ENCODE peak calls at places on chromosomes 13 and 19, in seven cellular contexts. Q is PC-3, J is neural progenitor cell, C is GM23338, T is fibroblast of lung, W is hepatocyte, X is endothelial cell of umbilical vein. Y is an unnamed sample.

GRCh38 chr13:45292176-45292575 is 48.8 kb downstream of the TPT1 start:
- DNase-seq in C (no peak), X (no peak), W (no peak), J (no peak), T (no peak), Q (peak; percentile 70), Y (peak; percentile 41)

GRCh38 chr19:55694656-55695491 is 19.8 kb downstream of the EPN1 start:
- DNase-seq in Q (no peak), T (no peak), X (no peak), W (no peak), J (no peak), C (no peak), Y (no peak)

GRCh38 chr19:54107876-54108490 is 5.3 kb downstream of the NDUFA3 start:
- DNase-seq in C (peak; percentile 28), X (no peak), T (no peak), W (no peak), Q (no peak), J (no peak), Y (no peak)

GRCh38 chr19:42420055-42420544 is 7.1 kb downstream of the LIPE start:
- DNase-seq in J (peak; percentile 66), W (peak; percentile 62), C (peak; percentile 84), T (peak; percentile 53), Q (peak; percentile 53), X (peak; percentile 36), Y (peak; percentile 67)

GRCh38 chr13:44277459-44277858 is 96.2 kb upstream of the SERP2 start:
- DNase-seq in W (no peak), J (no peak), X (no peak), Q (no peak), C (no peak), T (no peak), Y (no peak)

GRCh38 chr13:80338781-80339577 is 1.9 kb downstream of the SPRY2 start:
- DNase-seq in J (peak; percentile 90), Q (peak; percentile 56), W (peak; percentile 90), X (peak; percentile 84), T (peak; percentile 81), C (peak; percentile 72), Y (peak; percentile 94)

GRCh38 chr13:112443191-112444000 is 67.2 kb downstream of the SPACA7 start:
- DNase-seq in X (no peak), T (no peak), C (peak; percentile 69), J (peak; percentile 81), W (no peak), Q (no peak), Y (peak; percentile 35)

GRCh38 chr13:100542546-100543156 is 45.9 kb downstream of the GGACT start:
- DNase-seq in T (peak; percentile 76), X (peak; percentile 52), J (no peak), W (no peak), C (peak; percentile 61), Q (peak; percentile 66), Y (peak; percentile 69)

GRCh38 chr19:4454952-4455738 is 2.4 kb downstream of the UBXN6 start:
- DNase-seq in J (no peak), T (peak; percentile 71), C (no peak), X (no peak), Q (no peak), W (peak; percentile 54), Y (peak; percentile 89)

GRCh38 chr13:62375653-62376052 is 960.0 kb upstream of the PCDH20 start:
- DNase-seq in J (no peak), T (no peak), W (no peak), Q (no peak), X (no peak), C (no peak), Y (no peak)

GRCh38 chr13:63540042-63540441 is 2124.4 kb upstream of the PCDH20 start:
- DNase-seq in Q (no peak), J (no peak), W (no peak), T (no peak), X (no peak), C (no peak), Y (no peak)

GRCh38 chr13:101202590-101202989 is 213.7 kb downstream of the NALCN start:
- DNase-seq in C (peak; percentile 80), Q (peak; percentile 3), T (no peak), X (no peak), W (no peak), J (peak; percentile 58), Y (no peak)

GRCh38 chr13:85995788-85996418 is 196.7 kb upstream of the SLITRK6 start:
- DNase-seq in W (no peak), T (no peak), Q (no peak), J (no peak), X (no peak), C (no peak), Y (no peak)

GRCh38 chr13:93603043-93603442 is 376.4 kb downstream of the GPC6 start:
- DNase-seq in X (no peak), T (peak; percentile 94), W (no peak), C (peak; percentile 22), J (no peak), Q (peak; percentile 90), Y (peak; percentile 95)

GRCh38 chr19:38877781-38878574 is at the start of gene RINL:
- DNase-seq in J (no peak), T (no peak), W (peak; percentile 56), C (peak; percentile 43), X (peak; percentile 26), Q (no peak), Y (no peak)

GRCh38 chr19:21482863-21483276 is 22.5 kb upstream of the ZNF429 start:
- DNase-seq in J (peak; percentile 26), X (peak; percentile 13), W (peak; percentile 23), Q (peak; percentile 22), C (peak; percentile 83), T (peak; percentile 48), Y (peak; percentile 33)

DNA sequence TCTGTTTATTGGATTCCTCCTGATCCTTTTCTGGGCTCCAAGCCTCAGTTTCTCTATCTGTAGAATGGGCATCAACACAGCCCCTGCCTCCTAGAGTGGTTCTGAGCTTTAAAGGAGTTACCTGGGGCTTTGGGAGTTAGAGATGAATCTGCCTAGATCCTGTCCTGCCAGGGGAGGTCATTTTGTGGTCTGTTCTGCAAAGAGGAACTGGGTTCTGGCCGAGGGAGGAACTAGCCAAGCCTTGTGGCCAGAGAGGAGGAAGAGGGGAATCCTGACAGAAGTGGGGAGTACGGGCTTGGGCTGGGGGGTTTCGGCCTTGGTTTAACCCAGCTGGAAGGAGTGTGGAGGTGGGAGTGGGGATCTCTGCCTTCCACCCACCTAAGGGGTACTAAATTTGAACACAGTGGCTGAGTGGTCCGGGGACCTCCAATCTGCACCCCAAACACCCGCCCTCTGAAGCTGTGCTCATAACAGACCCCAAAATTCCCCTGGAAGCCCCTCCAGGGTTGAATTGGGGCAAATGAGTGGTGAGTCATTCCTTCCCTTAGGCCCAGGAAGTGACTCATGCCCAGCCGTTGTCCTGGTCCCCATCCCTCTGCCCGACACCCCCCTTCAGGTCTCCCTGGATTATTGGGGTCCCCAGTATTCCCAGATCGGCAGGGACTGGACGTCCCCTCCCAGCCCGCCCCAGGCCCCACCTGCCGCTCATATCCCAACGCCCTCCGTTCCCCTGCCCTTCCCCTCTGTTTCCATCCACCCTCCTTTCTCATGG is 2.8 kb downstream of the ADGRE5 start:
- DNase-seq in W (no peak), T (peak; percentile 49), X (no peak), Q (peak; percentile 56), C (no peak), J (no peak), Y (peak; percentile 88)
- H3K4me1 ChIP-seq in W (peaks cover 19% of the 10 kb centered on the region), T (peaks cover 11% of the 10 kb centered on the region), X (peaks cover 15% of the 10 kb centered on the region), Q (peaks cover 36% of the 10 kb centered on the region), C (peaks cover 9% of the 10 kb centered on the region), J (peaks cover 14% of the 10 kb centered on the region), Y (peaks cover 26% of the 10 kb centered on the region)

GRCh38 chr19:32459199-32459865 is 53.8 kb downstream of the DPY19L3 start:
- DNase-seq in J (no peak), C (no peak), Q (no peak), W (no peak), X (no peak), T (no peak), Y (no peak)

GRCh38 chr19:32460476-32460875 is 54.9 kb downstream of the DPY19L3 start:
- DNase-seq in T (no peak), X (no peak), W (no peak), J (no peak), C (no peak), Q (no peak), Y (no peak)

GRCh38 chr19:32456406-32456805 is 50.8 kb downstream of the DPY19L3 start:
- DNase-seq in W (no peak), X (no peak), J (no peak), Q (no peak), T (no peak), C (no peak), Y (no peak)

GRCh38 chr19:32457540-32457939 is 52.0 kb downstream of the DPY19L3 start:
- DNase-seq in T (no peak), W (no peak), J (no peak), Q (no peak), C (no peak), X (no peak), Y (no peak)

DNA sequence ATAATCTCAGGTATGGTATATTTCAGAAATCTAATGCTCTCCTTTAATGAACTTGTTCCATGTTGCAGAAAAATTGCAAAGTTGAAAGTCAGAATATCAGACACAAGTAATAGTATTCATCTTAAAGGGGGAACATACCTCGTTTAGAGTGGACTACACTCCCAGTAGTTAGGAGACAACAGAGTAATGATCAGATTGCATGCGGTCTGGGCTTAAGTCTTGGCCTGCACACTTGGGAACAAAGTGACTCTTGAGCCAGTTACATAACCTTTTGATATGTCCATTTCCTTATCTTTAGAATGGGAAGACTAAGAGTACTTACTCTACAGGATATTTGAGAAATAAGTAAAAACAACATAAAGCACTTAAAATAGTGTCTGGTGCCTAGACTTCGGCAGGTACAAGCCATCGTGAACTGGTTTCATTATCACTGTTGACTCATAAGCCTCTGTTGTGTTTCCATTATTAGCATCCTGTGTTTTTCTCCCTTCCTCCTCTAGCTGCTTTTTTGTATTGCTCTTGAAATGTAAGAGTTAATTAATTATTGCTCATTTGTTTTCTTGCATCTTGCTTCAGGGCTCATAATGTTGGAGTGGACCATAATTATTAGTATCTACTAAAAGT is 53.0 kb downstream of the DPY19L3 start:
- DNase-seq in C (no peak), J (no peak), T (no peak), W (no peak), Q (no peak), X (peak; percentile 30), Y (peak; percentile 2)
- H3K36me3 ChIP-seq in C (peaks cover 29% of the 10 kb centered on the region), J (peaks cover 12% of the 10 kb centered on the region), T (peaks cover 3% of the 10 kb centered on the region), W (no peaks in the 10 kb centered on the region), Q (no peaks in the 10 kb centered on the region), X (no peaks in the 10 kb centered on the region), Y (peaks cover 26% of the 10 kb centered on the region)

GRCh38 chr19:10421240-10421948 is 1.1 kb downstream of the PDE4A start:
- DNase-seq in Q (no peak), C (no peak), J (no peak), T (no peak), X (no peak), W (no peak), Y (no peak)
- TF ChIP-seq EZH2 in Q (no peak), C (no peak), J (peak; percentile 25), T (peak; percentile 14), X (no peak), W (no peak), Y (no peak)

DNA sequence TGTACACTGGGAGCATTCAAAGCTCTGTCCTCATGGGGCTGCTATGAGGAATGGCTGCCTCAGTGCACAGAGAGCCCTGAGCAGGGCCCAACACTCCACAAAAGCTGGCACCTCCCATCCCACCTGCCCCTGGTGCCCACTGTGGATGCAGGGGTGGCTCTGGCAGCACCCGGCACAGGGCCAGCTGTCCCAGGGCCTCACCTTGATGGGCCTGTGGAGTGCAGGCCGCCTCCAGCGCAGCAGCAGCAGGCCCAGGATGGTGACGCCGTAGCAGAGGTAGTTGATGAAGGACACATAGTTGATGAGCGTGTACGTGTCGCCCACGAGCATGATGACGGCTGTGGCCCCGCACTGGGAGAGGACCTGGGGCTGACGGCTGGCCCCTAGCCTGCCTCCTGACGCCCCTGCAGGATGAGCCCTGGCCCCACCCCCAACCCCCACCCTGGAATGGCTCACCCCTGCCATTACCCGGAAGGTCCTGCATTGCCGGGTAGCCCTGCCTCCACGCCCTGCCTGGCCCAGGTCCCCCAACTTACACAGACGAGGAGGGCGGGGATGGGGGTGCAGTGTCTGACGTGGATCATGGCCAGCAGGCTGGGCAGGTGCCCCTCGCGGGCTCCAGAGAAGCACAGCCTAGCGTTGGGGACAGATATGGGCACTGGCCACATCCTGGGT is 15.2 kb downstream of the SLC7A10 start:
- DNase-seq in J (no peak), C (no peak), X (no peak), T (no peak), W (no peak), Q (no peak), Y (no peak)
- H3K4me1 ChIP-seq in J (no peaks in the 10 kb centered on the region), C (no peaks in the 10 kb centered on the region), X (no peaks in the 10 kb centered on the region), T (no peaks in the 10 kb centered on the region), W (no peaks in the 10 kb centered on the region), Q (no peaks in the 10 kb centered on the region), Y (no peaks in the 10 kb centered on the region)